ENCODE peak calls at places on chromosomes 3 and 15, in four cellular contexts. J, W, L and C are unnamed samples.

GRCh38 chr3:158460929-158461328 is 110.1 kb upstream of the MLF1 start:
- DNase-seq in W (no peak), L (no peak), J (no peak), C (no peak)

GRCh38 chr3:16309558-16309957 is 44.5 kb downstream of the OXNAD1 start:
- DNase-seq in J (peak), W (no peak), L (no peak), C (no peak)

GRCh38 chr3:152703245-152703900 is 131.6 kb upstream of the P2RY1 start:
- DNase-seq in L (no peak), W (no peak), J (no peak), C (no peak)

GRCh38 chr3:30945291-30945690 is 50.8 kb upstream of the GADL1 start:
- DNase-seq in L (no peak), J (no peak), W (no peak), C (no peak)

GRCh38 chr15:77495806-77496589 is 75.3 kb downstream of the HMG20A start:
- DNase-seq in L (no peak), J (no peak), W (no peak), C (no peak)

GRCh38 chr3:125679258-125679657 is 84.0 kb upstream of the OSBPL11 start:
- DNase-seq in L (no peak), W (no peak), J (peak), C (peak)

GRCh38 chr15:52334491-52335160 is 39.0 kb upstream of the MYO5C start:
- DNase-seq in J (no peak), W (no peak), L (no peak), C (no peak)

GRCh38 chr15:98954411-98954810 is 53.2 kb downstream of the PGPEP1L start:
- DNase-seq in L (no peak), W (no peak), J (no peak), C (no peak)

GRCh38 chr15:100929641-100930042 is 10.5 kb downstream of the LRRK1 start:
- DNase-seq in L (no peak), W (peak), J (peak), C (peak)

GRCh38 chr3:179558742-179559364 is 3.9 kb upstream of the ACTL6A start:
- DNase-seq in J (peak), L (peak), W (peak), C (peak)

GRCh38 chr3:48644898-48645760 is 9.9 kb upstream of the SLC26A6 start:
- DNase-seq in W (no peak), J (no peak), L (no peak), C (no peak)

GRCh38 chr3:58237940-58238681 is 519 bp downstream of the ABHD6 start:
- DNase-seq in J (peak), W (peak), L (peak), C (peak)

GRCh38 chr3:58962816-58963215 is 87.0 kb downstream of the CFAP20DC start:
- DNase-seq in W (no peak), J (no peak), L (no peak), C (no peak)

GRCh38 chr3:168620854-168621253 is 525.1 kb upstream of the GOLIM4 start:
- DNase-seq in W (peak), J (peak), L (peak), C (peak)

GRCh38 chr3:41933154-41933676 is 28.7 kb downstream of the ULK4 start:
- DNase-seq in L (no peak), J (no peak), W (no peak), C (no peak)

GRCh38 chr3:172511783-172512357 is 11.4 kb downstream of the TNFSF10 start:
- DNase-seq in W (no peak), L (no peak), J (no peak), C (no peak)

GRCh38 chr15:27826902-27827321 is 272.2 kb downstream of the OCA2 start:
- DNase-seq in L (no peak), W (no peak), J (no peak), C (no peak)

GRCh38 chr3:177824190-177824786 is 627.0 kb upstream of the TBL1XR1 start:
- DNase-seq in J (no peak), W (no peak), L (no peak), C (peak)

GRCh38 chr15:38029741-38030140 is 95.3 kb downstream of the TMCO5A start:
- DNase-seq in L (no peak), J (no peak), W (no peak), C (no peak)

GRCh38 chr3:37054370-37054769 is 61.1 kb downstream of the MLH1 start:
- DNase-seq in L (no peak), J (no peak), W (no peak), C (no peak)

GRCh38 chr3:153087595-153088566 is 74.1 kb upstream of the RAP2B start:
- DNase-seq in W (no peak), L (no peak), J (no peak), C (no peak)

GRCh38 chr15:52067545-52067926 is 45.0 kb downstream of the BCL2L10 start:
- DNase-seq in J (no peak), W (no peak), L (no peak), C (no peak)